ENCODE peak calls at places on chromosomes 5 and 9, in eight cellular contexts. One of them, this sample, is unnamed.

GRCh38 chr5:1797855-1798254 is 1.8 kb downstream of the MRPL36 start:
- DNase-seq in bronchial epithelial cell: no peak
- DNase-seq in mesothelial cell of epicardium: no peak
- DNase-seq in choroid plexus epithelial cell: no peak
- DNase-seq in tibial artery: no peak
- DNase-seq in thoracic aorta: no peak
- DNase-seq in AG04450: no peak
- DNase-seq in uterus: no peak
- DNase-seq in this sample: no peak

GRCh38 chr9:100427366-100428263 is 672 bp downstream of the MSANTD3 start:
- DNase-seq in bronchial epithelial cell: peak; percentile 80
- DNase-seq in mesothelial cell of epicardium: peak; percentile 40
- DNase-seq in choroid plexus epithelial cell: peak; percentile 66
- DNase-seq in tibial artery: peak; percentile 74
- DNase-seq in thoracic aorta: peak; percentile 12
- DNase-seq in AG04450: no peak
- DNase-seq in uterus: peak; percentile 66
- DNase-seq in this sample: peak; percentile 41

GRCh38 chr5:56951131-56951945 is 585 bp downstream of the MIER3 start:
- DNase-seq in bronchial epithelial cell: no peak
- DNase-seq in mesothelial cell of epicardium: peak; percentile 30
- DNase-seq in choroid plexus epithelial cell: peak; percentile 7
- DNase-seq in tibial artery: peak; percentile 68
- DNase-seq in thoracic aorta: no peak
- DNase-seq in AG04450: no peak
- DNase-seq in uterus: peak; percentile 15
- DNase-seq in this sample: peak; percentile 28

GRCh38 chr9:94921072-94921471 is 194.6 kb downstream of the AOPEP start:
- DNase-seq in bronchial epithelial cell: peak; percentile 71
- DNase-seq in mesothelial cell of epicardium: no peak
- DNase-seq in choroid plexus epithelial cell: peak; percentile 66
- DNase-seq in tibial artery: no peak
- DNase-seq in thoracic aorta: no peak
- DNase-seq in AG04450: no peak
- DNase-seq in uterus: peak; percentile 76
- DNase-seq in this sample: no peak

GRCh38 chr9:90018688-90019087 is 413.9 kb downstream of the GADD45G start:
- DNase-seq in bronchial epithelial cell: no peak
- DNase-seq in mesothelial cell of epicardium: no peak
- DNase-seq in choroid plexus epithelial cell: no peak
- DNase-seq in tibial artery: no peak
- DNase-seq in thoracic aorta: no peak
- DNase-seq in AG04450: no peak
- DNase-seq in uterus: no peak
- DNase-seq in this sample: no peak

GRCh38 chr5:178940569-178941360 is at the start of gene ZNF454:
- DNase-seq in bronchial epithelial cell: peak; percentile 78
- DNase-seq in mesothelial cell of epicardium: no peak
- DNase-seq in choroid plexus epithelial cell: peak; percentile 97
- DNase-seq in tibial artery: peak; percentile 93
- DNase-seq in thoracic aorta: peak; percentile 41
- DNase-seq in AG04450: peak; percentile 38
- DNase-seq in uterus: peak; percentile 93
- DNase-seq in this sample: no peak

GRCh38 chr5:142323480-142324376 is 1.1 kb downstream of the SPRY4 start:
- DNase-seq in bronchial epithelial cell: no peak
- DNase-seq in mesothelial cell of epicardium: no peak
- DNase-seq in choroid plexus epithelial cell: peak; percentile 64
- DNase-seq in tibial artery: peak; percentile 83
- DNase-seq in thoracic aorta: no peak
- DNase-seq in AG04450: no peak
- DNase-seq in uterus: no peak
- DNase-seq in this sample: no peak

GRCh38 chr9:11893331-11893730 is 799.9 kb upstream of the TYRP1 start:
- DNase-seq in bronchial epithelial cell: no peak
- DNase-seq in mesothelial cell of epicardium: no peak
- DNase-seq in choroid plexus epithelial cell: peak; percentile 81
- DNase-seq in tibial artery: no peak
- DNase-seq in thoracic aorta: no peak
- DNase-seq in AG04450: no peak
- DNase-seq in uterus: no peak
- DNase-seq in this sample: no peak

GRCh38 chr5:147223951-147224791 is 10.7 kb upstream of the STK32A start:
- DNase-seq in bronchial epithelial cell: peak; percentile 51
- DNase-seq in mesothelial cell of epicardium: no peak
- DNase-seq in choroid plexus epithelial cell: peak; percentile 74
- DNase-seq in tibial artery: no peak
- DNase-seq in thoracic aorta: no peak
- DNase-seq in AG04450: no peak
- DNase-seq in uterus: peak; percentile 49
- DNase-seq in this sample: peak; percentile 9

DNA sequence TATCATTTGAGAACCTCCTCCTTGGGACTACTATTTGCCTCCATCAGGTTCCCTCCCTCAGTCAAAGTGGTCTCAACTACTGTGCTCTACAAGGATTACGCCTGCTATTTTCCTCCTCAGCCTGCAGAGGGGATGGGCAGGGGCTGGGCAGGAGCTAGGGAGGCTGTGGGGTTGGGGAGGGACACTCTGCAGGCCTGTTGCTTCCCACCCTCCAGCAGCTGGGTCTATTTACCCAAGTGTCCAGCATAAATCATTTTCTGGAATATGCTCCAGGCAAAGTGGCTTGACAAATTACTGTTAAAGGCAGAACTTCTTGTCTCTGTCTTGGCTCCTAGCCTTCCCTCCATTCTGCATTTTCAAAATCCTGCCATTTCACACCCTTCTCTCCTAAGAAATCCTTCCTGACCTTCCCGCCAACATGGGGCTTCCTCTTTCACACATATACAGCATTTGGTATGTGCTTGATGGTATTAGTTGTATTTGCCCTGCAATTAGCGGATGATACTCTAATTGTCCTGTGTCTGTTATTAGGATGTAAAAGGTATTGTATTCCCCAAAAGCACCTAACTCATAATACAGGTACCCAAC is 106.7 kb downstream of the EFNA5 start:
- DNase-seq in bronchial epithelial cell: no peak
- DNase-seq in mesothelial cell of epicardium: no peak
- DNase-seq in choroid plexus epithelial cell: no peak
- DNase-seq in tibial artery: no peak
- DNase-seq in thoracic aorta: no peak
- DNase-seq in AG04450: no peak
- DNase-seq in uterus: no peak
- DNase-seq in this sample: no peak
- TF ChIP-seq CTCF in bronchial epithelial cell: no peak
- TF ChIP-seq CTCF in mesothelial cell of epicardium: no peak
- TF ChIP-seq CTCF in choroid plexus epithelial cell: no peak
- TF ChIP-seq CTCF in tibial artery: no peak
- TF ChIP-seq CTCF in thoracic aorta: no peak
- TF ChIP-seq CTCF in AG04450: no peak
- TF ChIP-seq CTCF in uterus: no peak
- TF ChIP-seq CTCF in this sample: no peak

GRCh38 chr5:9514968-9515367 is 30.9 kb downstream of the SEMA5A start:
- DNase-seq in bronchial epithelial cell: no peak
- DNase-seq in mesothelial cell of epicardium: no peak
- DNase-seq in choroid plexus epithelial cell: no peak
- DNase-seq in tibial artery: no peak
- DNase-seq in thoracic aorta: no peak
- DNase-seq in AG04450: no peak
- DNase-seq in uterus: no peak
- DNase-seq in this sample: no peak

GRCh38 chr5:9515451-9515850 is 30.4 kb downstream of the SEMA5A start:
- DNase-seq in bronchial epithelial cell: no peak
- DNase-seq in mesothelial cell of epicardium: no peak
- DNase-seq in choroid plexus epithelial cell: no peak
- DNase-seq in tibial artery: no peak
- DNase-seq in thoracic aorta: no peak
- DNase-seq in AG04450: no peak
- DNase-seq in uterus: no peak
- DNase-seq in this sample: no peak

GRCh38 chr5:9512452-9512851 is 33.4 kb downstream of the SEMA5A start:
- DNase-seq in bronchial epithelial cell: no peak
- DNase-seq in mesothelial cell of epicardium: no peak
- DNase-seq in choroid plexus epithelial cell: peak; percentile 42
- DNase-seq in tibial artery: no peak
- DNase-seq in thoracic aorta: no peak
- DNase-seq in AG04450: no peak
- DNase-seq in uterus: peak; percentile 41
- DNase-seq in this sample: no peak

GRCh38 chr5:9516591-9516990 is 29.3 kb downstream of the SEMA5A start:
- DNase-seq in bronchial epithelial cell: no peak
- DNase-seq in mesothelial cell of epicardium: no peak
- DNase-seq in choroid plexus epithelial cell: no peak
- DNase-seq in tibial artery: no peak
- DNase-seq in thoracic aorta: no peak
- DNase-seq in AG04450: no peak
- DNase-seq in uterus: no peak
- DNase-seq in this sample: no peak

DNA sequence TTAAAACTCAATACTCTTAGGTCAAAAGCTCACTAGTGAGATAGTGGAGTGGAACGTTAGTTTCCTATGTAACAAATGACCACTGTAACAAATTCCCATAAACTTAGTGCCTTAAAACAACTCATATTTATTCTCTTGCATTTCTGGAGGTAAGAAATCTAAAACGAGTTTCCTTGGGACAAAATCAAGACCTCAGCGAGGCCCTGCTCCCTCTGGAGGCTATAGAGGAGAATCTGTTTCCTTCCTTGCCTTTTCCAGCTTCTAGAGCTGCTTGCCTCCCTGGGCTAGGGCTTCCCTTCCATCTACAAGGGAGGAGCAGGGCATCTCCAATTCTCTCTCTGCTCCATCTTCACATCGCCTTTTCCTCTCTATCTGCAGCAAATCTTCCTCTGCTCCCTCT is 32.0 kb downstream of the SEMA5A start:
- DNase-seq in bronchial epithelial cell: no peak
- DNase-seq in mesothelial cell of epicardium: no peak
- DNase-seq in choroid plexus epithelial cell: peak; percentile 72
- DNase-seq in tibial artery: no peak
- DNase-seq in thoracic aorta: no peak
- DNase-seq in AG04450: no peak
- DNase-seq in uterus: no peak
- DNase-seq in this sample: no peak
- TF ChIP-seq CTCF in bronchial epithelial cell: peak; percentile 27
- TF ChIP-seq CTCF in mesothelial cell of epicardium: no peak
- TF ChIP-seq CTCF in choroid plexus epithelial cell: peak; percentile 79
- TF ChIP-seq CTCF in tibial artery: peak; percentile 26
- TF ChIP-seq CTCF in thoracic aorta: peak; percentile 30
- TF ChIP-seq CTCF in AG04450: peak; percentile 56
- TF ChIP-seq CTCF in uterus: peak; percentile 19
- TF ChIP-seq CTCF in this sample: no peak

DNA sequence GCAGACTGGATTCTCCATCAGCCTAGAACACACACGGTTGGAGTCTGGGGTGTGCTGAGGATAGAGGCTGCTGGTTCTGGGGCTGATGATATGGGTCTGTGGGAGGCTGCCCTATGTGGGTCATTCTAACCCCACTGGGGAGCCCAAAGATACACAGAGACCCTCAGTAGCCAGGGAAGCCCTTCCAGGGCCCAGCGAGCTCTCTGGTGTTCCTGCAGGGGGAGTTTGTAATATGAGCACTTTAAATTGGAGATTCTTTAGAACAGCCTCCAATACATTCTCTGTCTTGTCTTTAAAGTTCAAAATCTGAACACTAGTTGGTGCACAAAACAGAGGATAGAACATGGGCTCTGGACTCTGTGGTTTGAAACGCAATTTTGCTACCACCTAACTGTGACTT is 2.4 kb downstream of the ACTL7A start:
- DNase-seq in bronchial epithelial cell: no peak
- DNase-seq in mesothelial cell of epicardium: no peak
- DNase-seq in choroid plexus epithelial cell: peak; percentile 15
- DNase-seq in tibial artery: no peak
- DNase-seq in thoracic aorta: no peak
- DNase-seq in AG04450: no peak
- DNase-seq in uterus: no peak
- DNase-seq in this sample: no peak
- TF ChIP-seq CTCF in bronchial epithelial cell: no peak
- TF ChIP-seq CTCF in mesothelial cell of epicardium: no peak
- TF ChIP-seq CTCF in choroid plexus epithelial cell: peak; percentile 44
- TF ChIP-seq CTCF in tibial artery: no peak
- TF ChIP-seq CTCF in thoracic aorta: no peak
- TF ChIP-seq CTCF in AG04450: peak; percentile 10
- TF ChIP-seq CTCF in uterus: no peak
- TF ChIP-seq CTCF in this sample: no peak

GRCh38 chr5:113508756-113509155 is 4.7 kb upstream of the YTHDC2 start:
- DNase-seq in bronchial epithelial cell: peak; percentile 32
- DNase-seq in mesothelial cell of epicardium: no peak
- DNase-seq in choroid plexus epithelial cell: no peak
- DNase-seq in tibial artery: no peak
- DNase-seq in thoracic aorta: no peak
- DNase-seq in AG04450: no peak
- DNase-seq in uterus: no peak
- DNase-seq in this sample: no peak

GRCh38 chr5:113514263-113514590 is 733 bp downstream of the YTHDC2 start:
- DNase-seq in bronchial epithelial cell: no peak
- DNase-seq in mesothelial cell of epicardium: no peak
- DNase-seq in choroid plexus epithelial cell: no peak
- DNase-seq in tibial artery: no peak
- DNase-seq in thoracic aorta: no peak
- DNase-seq in AG04450: no peak
- DNase-seq in uterus: no peak
- DNase-seq in this sample: no peak

GRCh38 chr5:113513384-113514262 is at the start of gene YTHDC2:
- DNase-seq in bronchial epithelial cell: peak; percentile 63
- DNase-seq in mesothelial cell of epicardium: peak; percentile 68
- DNase-seq in choroid plexus epithelial cell: peak; percentile 84
- DNase-seq in tibial artery: peak; percentile 92
- DNase-seq in thoracic aorta: peak; percentile 60
- DNase-seq in AG04450: peak; percentile 36
- DNase-seq in uterus: peak; percentile 81
- DNase-seq in this sample: peak; percentile 92

GRCh38 chr5:113512341-113512740 is 1.2 kb upstream of the YTHDC2 start:
- DNase-seq in bronchial epithelial cell: peak; percentile 48
- DNase-seq in mesothelial cell of epicardium: no peak
- DNase-seq in choroid plexus epithelial cell: no peak
- DNase-seq in tibial artery: no peak
- DNase-seq in thoracic aorta: no peak
- DNase-seq in AG04450: no peak
- DNase-seq in uterus: no peak
- DNase-seq in this sample: no peak

DNA sequence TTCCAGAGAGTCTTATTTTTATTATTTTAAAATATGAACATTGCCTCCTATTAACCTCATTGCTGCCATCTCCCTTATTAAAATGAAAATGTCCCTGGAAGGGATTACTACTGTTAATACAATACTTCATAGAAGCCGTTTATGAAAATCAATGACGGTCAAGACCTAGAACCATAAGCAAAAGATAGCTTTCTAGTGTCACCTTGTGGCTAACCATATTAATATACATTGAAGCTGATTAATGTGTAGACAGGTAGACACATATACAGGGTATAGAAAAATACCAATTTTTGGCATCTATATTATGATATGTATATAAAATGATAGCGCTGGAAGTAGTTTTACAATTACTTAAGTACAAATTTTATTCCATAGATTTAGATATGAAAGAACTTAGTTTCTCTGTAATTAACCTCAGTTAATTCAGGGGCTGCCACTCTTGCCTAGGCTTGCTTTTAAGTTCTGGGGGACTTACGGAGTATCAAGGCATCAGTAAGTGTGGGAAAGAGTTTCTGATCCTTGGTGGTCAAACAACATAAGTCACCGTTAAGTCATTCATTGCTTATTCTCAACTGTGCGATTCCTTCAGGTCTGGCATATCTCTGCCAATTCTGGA is 2.5 kb upstream of the YTHDC2 start:
- DNase-seq in bronchial epithelial cell: peak; percentile 71
- DNase-seq in mesothelial cell of epicardium: no peak
- DNase-seq in choroid plexus epithelial cell: peak; percentile 80
- DNase-seq in tibial artery: no peak
- DNase-seq in thoracic aorta: no peak
- DNase-seq in AG04450: no peak
- DNase-seq in uterus: no peak
- DNase-seq in this sample: no peak
- TF ChIP-seq CTCF in bronchial epithelial cell: peak; percentile 22
- TF ChIP-seq CTCF in mesothelial cell of epicardium: no peak
- TF ChIP-seq CTCF in choroid plexus epithelial cell: peak; percentile 54
- TF ChIP-seq CTCF in tibial artery: peak; percentile 7
- TF ChIP-seq CTCF in thoracic aorta: peak; percentile 21
- TF ChIP-seq CTCF in AG04450: peak; percentile 57
- TF ChIP-seq CTCF in uterus: peak; percentile 30
- TF ChIP-seq CTCF in this sample: peak; percentile 52